ENCODE peak calls at places on chromosomes 13 and 19, in ten cellular contexts. One of them, this sample, is unnamed.

GRCh38 chr13:84998681-84999080 is 800.5 kb downstream of the SLITRK6 start:
- DNase-seq in breast epithelium: no peak
- DNase-seq in GM23338: no peak
- DNase-seq in psoas muscle: no peak
- DNase-seq in IMR-90: no peak
- DNase-seq in vagina: no peak
- DNase-seq in colonic mucosa: no peak
- DNase-seq in transverse colon: no peak
- DNase-seq in SK-N-SH: no peak
- DNase-seq in heart left ventricle: no peak
- DNase-seq in this sample: no peak

GRCh38 chr13:91540157-91540736 is 141.8 kb downstream of the GPC5 start:
- DNase-seq in GM23338: no peak
- DNase-seq in transverse colon: no peak
- DNase-seq in heart left ventricle: no peak
- DNase-seq in IMR-90: no peak
- DNase-seq in colonic mucosa: no peak
- DNase-seq in breast epithelium: no peak
- DNase-seq in vagina: no peak
- DNase-seq in SK-N-SH: no peak
- DNase-seq in psoas muscle: no peak
- DNase-seq in this sample: no peak

GRCh38 chr19:54521022-54521859 is 18.6 kb downstream of the LAIR2 start:
- DNase-seq in heart left ventricle: no peak
- DNase-seq in IMR-90: no peak
- DNase-seq in transverse colon: no peak
- DNase-seq in vagina: no peak
- DNase-seq in psoas muscle: no peak
- DNase-seq in breast epithelium: no peak
- DNase-seq in GM23338: no peak
- DNase-seq in colonic mucosa: no peak
- DNase-seq in SK-N-SH: no peak
- DNase-seq in this sample: no peak

GRCh38 chr13:99663908-99664307 is 162.6 kb downstream of the TM9SF2 start:
- DNase-seq in breast epithelium: no peak
- DNase-seq in GM23338: no peak
- DNase-seq in transverse colon: no peak
- DNase-seq in vagina: no peak
- DNase-seq in IMR-90: no peak
- DNase-seq in colonic mucosa: no peak
- DNase-seq in SK-N-SH: no peak
- DNase-seq in heart left ventricle: no peak
- DNase-seq in psoas muscle: no peak
- DNase-seq in this sample: no peak

GRCh38 chr19:46764817-46765291 is 18.6 kb upstream of the STRN4 start:
- DNase-seq in breast epithelium: no peak
- DNase-seq in IMR-90: no peak
- DNase-seq in psoas muscle: no peak
- DNase-seq in colonic mucosa: peak
- DNase-seq in SK-N-SH: no peak
- DNase-seq in heart left ventricle: no peak
- DNase-seq in vagina: no peak
- DNase-seq in GM23338: no peak
- DNase-seq in transverse colon: peak
- DNase-seq in this sample: no peak

GRCh38 chr13:99722419-99722818 is 221.1 kb downstream of the TM9SF2 start:
- DNase-seq in vagina: no peak
- DNase-seq in IMR-90: no peak
- DNase-seq in psoas muscle: no peak
- DNase-seq in SK-N-SH: no peak
- DNase-seq in colonic mucosa: no peak
- DNase-seq in GM23338: no peak
- DNase-seq in heart left ventricle: no peak
- DNase-seq in transverse colon: no peak
- DNase-seq in breast epithelium: no peak
- DNase-seq in this sample: no peak

GRCh38 chr19:48419158-48419920 is 25.9 kb downstream of the GRIN2D start:
- DNase-seq in colonic mucosa: peak
- DNase-seq in psoas muscle: peak
- DNase-seq in transverse colon: peak
- DNase-seq in GM23338: peak
- DNase-seq in IMR-90: peak
- DNase-seq in SK-N-SH: peak
- DNase-seq in vagina: no peak
- DNase-seq in breast epithelium: no peak
- DNase-seq in heart left ventricle: no peak
- DNase-seq in this sample: peak

GRCh38 chr19:55554749-55555152 is 9.4 kb upstream of the SBK3 start:
- DNase-seq in GM23338: no peak
- DNase-seq in colonic mucosa: no peak
- DNase-seq in transverse colon: no peak
- DNase-seq in psoas muscle: no peak
- DNase-seq in breast epithelium: no peak
- DNase-seq in heart left ventricle: no peak
- DNase-seq in vagina: no peak
- DNase-seq in SK-N-SH: no peak
- DNase-seq in IMR-90: no peak
- DNase-seq in this sample: no peak

GRCh38 chr13:36850790-36851438 is 31.9 kb downstream of the RFXAP start:
- DNase-seq in transverse colon: peak
- DNase-seq in GM23338: peak
- DNase-seq in psoas muscle: no peak
- DNase-seq in IMR-90: no peak
- DNase-seq in SK-N-SH: peak
- DNase-seq in heart left ventricle: no peak
- DNase-seq in colonic mucosa: peak
- DNase-seq in vagina: no peak
- DNase-seq in breast epithelium: no peak
- DNase-seq in this sample: peak

GRCh38 chr13:68927387-68928026 is 1180.1 kb upstream of the ATXN8OS start:
- DNase-seq in IMR-90: no peak
- DNase-seq in psoas muscle: no peak
- DNase-seq in transverse colon: peak
- DNase-seq in heart left ventricle: no peak
- DNase-seq in GM23338: peak
- DNase-seq in vagina: no peak
- DNase-seq in breast epithelium: no peak
- DNase-seq in colonic mucosa: no peak
- DNase-seq in SK-N-SH: peak
- DNase-seq in this sample: no peak
- TF ChIP-seq CTCF in IMR-90: no peak
- TF ChIP-seq CTCF in psoas muscle: no peak
- TF ChIP-seq CTCF in transverse colon: no peak
- TF ChIP-seq CTCF in heart left ventricle: peak
- TF ChIP-seq CTCF in GM23338: peak
- TF ChIP-seq CTCF in vagina: no peak
- TF ChIP-seq CTCF in breast epithelium: no peak
- TF ChIP-seq CTCF in colonic mucosa: no peak
- TF ChIP-seq CTCF in SK-N-SH: peak
- TF ChIP-seq CTCF in this sample: no peak

GRCh38 chr13:38685974-38686571 is 804 bp upstream of the FREM2 start:
- DNase-seq in IMR-90: no peak
- DNase-seq in SK-N-SH: peak
- DNase-seq in breast epithelium: no peak
- DNase-seq in colonic mucosa: peak
- DNase-seq in psoas muscle: no peak
- DNase-seq in GM23338: peak
- DNase-seq in vagina: no peak
- DNase-seq in transverse colon: no peak
- DNase-seq in heart left ventricle: no peak
- DNase-seq in this sample: no peak
- H3K4me3 ChIP-seq in IMR-90: no peak
- H3K4me3 ChIP-seq in SK-N-SH: no peak
- H3K4me3 ChIP-seq in breast epithelium: peak
- H3K4me3 ChIP-seq in colonic mucosa: peak
- H3K4me3 ChIP-seq in psoas muscle: peak
- H3K4me3 ChIP-seq in GM23338: peak
- H3K4me3 ChIP-seq in vagina: peak
- H3K4me3 ChIP-seq in transverse colon: peak
- H3K4me3 ChIP-seq in heart left ventricle: peak
- H3K4me3 ChIP-seq in this sample: no peak

GRCh38 chr19:58054792-58055482 is 4.1 kb upstream of the ZNF135 start:
- DNase-seq in GM23338: peak
- DNase-seq in psoas muscle: no peak
- DNase-seq in transverse colon: peak
- DNase-seq in IMR-90: peak
- DNase-seq in heart left ventricle: peak
- DNase-seq in SK-N-SH: no peak
- DNase-seq in breast epithelium: no peak
- DNase-seq in colonic mucosa: no peak
- DNase-seq in vagina: no peak
- DNase-seq in this sample: peak
- TF ChIP-seq CTCF in GM23338: peak
- TF ChIP-seq CTCF in psoas muscle: no peak
- TF ChIP-seq CTCF in transverse colon: no peak
- TF ChIP-seq CTCF in IMR-90: no peak
- TF ChIP-seq CTCF in heart left ventricle: peak
- TF ChIP-seq CTCF in SK-N-SH: no peak
- TF ChIP-seq CTCF in breast epithelium: no peak
- TF ChIP-seq CTCF in colonic mucosa: no peak
- TF ChIP-seq CTCF in vagina: no peak
- TF ChIP-seq CTCF in this sample: no peak

DNA sequence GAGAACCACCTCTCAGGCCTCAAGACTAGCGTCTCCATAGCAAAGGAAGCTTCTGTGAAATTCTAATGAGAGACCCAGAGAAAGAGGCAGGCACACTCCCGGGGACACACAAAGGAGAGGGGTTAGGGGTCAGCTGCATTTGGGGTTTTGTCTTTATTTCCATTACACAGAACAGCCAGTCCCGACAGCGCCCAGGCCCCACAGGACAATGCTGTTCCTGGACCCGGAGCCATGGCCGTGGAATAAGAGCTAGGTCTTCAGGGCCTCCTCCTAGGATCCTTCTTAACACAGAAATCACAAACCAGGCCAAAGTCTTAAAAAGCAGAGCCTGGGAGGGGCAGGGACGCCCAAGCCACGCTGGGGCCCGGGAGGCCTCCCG is 22.8 kb downstream of the KCTD15 start:
- DNase-seq in IMR-90: no peak
- DNase-seq in colonic mucosa: no peak
- DNase-seq in transverse colon: no peak
- DNase-seq in psoas muscle: no peak
- DNase-seq in SK-N-SH: no peak
- DNase-seq in breast epithelium: no peak
- DNase-seq in heart left ventricle: no peak
- DNase-seq in GM23338: peak
- DNase-seq in vagina: peak
- DNase-seq in this sample: no peak
- H3K4me3 ChIP-seq in IMR-90: no peak
- H3K4me3 ChIP-seq in colonic mucosa: peak
- H3K4me3 ChIP-seq in transverse colon: peak
- H3K4me3 ChIP-seq in psoas muscle: peak
- H3K4me3 ChIP-seq in SK-N-SH: no peak
- H3K4me3 ChIP-seq in breast epithelium: peak
- H3K4me3 ChIP-seq in heart left ventricle: peak
- H3K4me3 ChIP-seq in GM23338: peak
- H3K4me3 ChIP-seq in vagina: peak
- H3K4me3 ChIP-seq in this sample: peak

This sample was measured in AG10803.